ENCODE peak calls at places on chromosomes 4 and X, in eight cellular contexts. Y is T-helper 2 cell; Q is substantia nigra; K is activated CD4-positive, alpha-beta T cell treated with anti-CD3 and anti-CD28 coated beads, Interleukin-2, amount 10 ng/mL, durations not matched to agents 7 days and 5 days; X is adrenal gland; R is stimulated activated CD4-positive, alpha-beta T cell treated with anti-CD3 and anti-CD28 coated beads, Interleukin-4, amount 100 ng/mL, for 1 hour; J is HT1080; U is GM23248. A is an unnamed sample.

GRCh38 chrX:154123241-154124219 is 20.5 kb upstream of the OPN1LW start:
- DNase-seq in R (peak; percentile 7), X (peak; percentile 57), U (no peak), J (no peak), K (peak; percentile 62), Q (no peak), Y (peak; percentile 44), A (no peak)

GRCh38 chr4:66564901-66565648 is 894.8 kb upstream of the EPHA5 start:
- DNase-seq in Y (no peak), Q (no peak), K (no peak), J (peak; percentile 54), R (no peak), X (no peak), U (peak; percentile 1), A (no peak)

GRCh38 chr4:52299120-52299519 is 248.0 kb downstream of the SPATA18 start:
- DNase-seq in R (no peak), X (no peak), Y (no peak), K (no peak), J (no peak), U (peak; percentile 45), Q (no peak), A (no peak)

GRCh38 chr4:161936625-161937133 is 227.1 kb downstream of the FSTL5 start:
- DNase-seq in Y (no peak), J (peak; percentile 93), K (no peak), X (no peak), U (peak; percentile 2), R (no peak), Q (no peak), A (no peak)

GRCh38 chrX:12981880-12982279 is 7.0 kb downstream of the TMSB4X start:
- DNase-seq in K (no peak), J (no peak), U (no peak), Q (no peak), X (no peak), R (no peak), Y (peak; percentile 51), A (no peak)

GRCh38 chr4:93203708-93204107 is 624.8 kb upstream of the ATOH1 start:
- DNase-seq in Y (no peak), R (no peak), U (peak; percentile 24), J (peak; percentile 70), X (no peak), Q (no peak), K (no peak), A (no peak)

GRCh38 chr4:92304073-92304472 is 307 bp downstream of the GRID2 start:
- DNase-seq in K (no peak), Q (peak; percentile 19), J (no peak), Y (no peak), X (no peak), U (no peak), R (no peak), A (peak; percentile 13)

GRCh38 chr4:154344686-154345085 is 146.9 kb downstream of the DCHS2 start:
- DNase-seq in J (no peak), Y (no peak), X (no peak), K (no peak), Q (no peak), U (no peak), R (no peak), A (no peak)

GRCh38 chrX:2711441-2711840 is 20.3 kb downstream of the CD99 start:
- DNase-seq in K (no peak), Y (no peak), X (no peak), J (no peak), R (no peak), U (no peak), Q (no peak), A (no peak)

GRCh38 chr4:148834804-148835598 is 392.8 kb upstream of the NR3C2 start:
- DNase-seq in R (no peak), K (no peak), Q (no peak), Y (no peak), U (peak; percentile 68), X (no peak), J (peak; percentile 43), A (no peak)

GRCh38 chr4:85738721-85739120 is 263.8 kb downstream of the ARHGAP24 start:
- DNase-seq in J (no peak), X (no peak), Y (no peak), Q (no peak), R (no peak), K (no peak), U (peak; percentile 55), A (no peak)

A was measured in nephron progenitor cell.